ENCODE peak calls at places on chromosome 4, in four cellular contexts. One of them, this sample, is unnamed. For H3K4me1, the result is how much of the 10 kb centered on the place peaks cover.

GRCh38 chr4:154982187-154983047 is 201.3 kb downstream of the RBM46 start:
- DNase-seq in endodermal cell: peak
- DNase-seq in K562: peak
- DNase-seq in IMR-90: peak
- DNase-seq in this sample: peak

GRCh38 chr4:476501-476900 is 22.5 kb downstream of the ZNF721 start:
- DNase-seq in endodermal cell: no peak
- DNase-seq in K562: no peak
- DNase-seq in IMR-90: peak
- DNase-seq in this sample: peak

GRCh38 chr4:148978301-148978700 is 536.1 kb upstream of the NR3C2 start:
- DNase-seq in IMR-90: no peak
- DNase-seq in endodermal cell: no peak
- DNase-seq in K562: no peak
- DNase-seq in this sample: no peak

GRCh38 chr4:76538296-76538695 is 103.3 kb downstream of the SHROOM3 start:
- DNase-seq in K562: no peak
- DNase-seq in endodermal cell: no peak
- DNase-seq in IMR-90: no peak
- DNase-seq in this sample: no peak

GRCh38 chr4:90990298-90990697 is 863.1 kb downstream of the CCSER1 start:
- DNase-seq in IMR-90: no peak
- DNase-seq in K562: no peak
- DNase-seq in endodermal cell: no peak
- DNase-seq in this sample: no peak

GRCh38 chr4:6277935-6278800 is 8.5 kb downstream of the WFS1 start:
- DNase-seq in IMR-90: peak
- DNase-seq in endodermal cell: no peak
- DNase-seq in K562: no peak
- DNase-seq in this sample: no peak

GRCh38 chr4:123481034-123481433 is 84.4 kb downstream of the SPRY1 start:
- DNase-seq in endodermal cell: no peak
- DNase-seq in IMR-90: peak
- DNase-seq in K562: no peak
- DNase-seq in this sample: peak

GRCh38 chr4:154497901-154498300 is 6.3 kb upstream of the DCHS2 start:
- DNase-seq in IMR-90: no peak
- DNase-seq in K562: no peak
- DNase-seq in endodermal cell: no peak
- DNase-seq in this sample: no peak

GRCh38 chr4:8475751-8476575 is 35.4 kb downstream of the TRMT44 start:
- DNase-seq in K562: no peak
- DNase-seq in IMR-90: no peak
- DNase-seq in endodermal cell: no peak
- DNase-seq in this sample: no peak

GRCh38 chr4:56371426-56372220 is 15.7 kb downstream of the AASDH start:
- DNase-seq in IMR-90: no peak
- DNase-seq in endodermal cell: no peak
- DNase-seq in K562: no peak
- DNase-seq in this sample: no peak

GRCh38 chr4:7539659-7540058 is 104.9 kb upstream of the PSAPL1 start:
- DNase-seq in K562: peak
- DNase-seq in IMR-90: no peak
- DNase-seq in endodermal cell: peak
- DNase-seq in this sample: no peak

GRCh38 chr4:185538806-185539205 is 3.5 kb upstream of the PDLIM3 start:
- DNase-seq in endodermal cell: no peak
- DNase-seq in K562: no peak
- DNase-seq in IMR-90: no peak
- DNase-seq in this sample: no peak

GRCh38 chr4:2432991-2433530 is 14.3 kb downstream of the CFAP99 start:
- DNase-seq in endodermal cell: peak
- DNase-seq in IMR-90: peak
- DNase-seq in K562: peak
- DNase-seq in this sample: no peak

GRCh38 chr4:106495498-106495897 is 126.9 kb upstream of the GIMD1 start:
- DNase-seq in endodermal cell: no peak
- DNase-seq in IMR-90: no peak
- DNase-seq in K562: no peak
- DNase-seq in this sample: no peak

GRCh38 chr4:4867745-4868505 is 8.5 kb downstream of the MSX1 start:
- DNase-seq in IMR-90: no peak
- DNase-seq in endodermal cell: peak
- DNase-seq in K562: no peak
- DNase-seq in this sample: no peak

GRCh38 chr4:177393236-177393635 is 49.0 kb downstream of the AGA start:
- DNase-seq in IMR-90: no peak
- DNase-seq in K562: no peak
- DNase-seq in endodermal cell: no peak
- DNase-seq in this sample: no peak

GRCh38 chr4:18754180-18754579 is 732.6 kb upstream of the LCORL start:
- DNase-seq in IMR-90: no peak
- DNase-seq in K562: no peak
- DNase-seq in endodermal cell: no peak
- DNase-seq in this sample: no peak

GRCh38 chr4:123390846-123391456 is 5.6 kb upstream of the SPRY1 start:
- DNase-seq in endodermal cell: no peak
- DNase-seq in K562: peak
- DNase-seq in IMR-90: peak
- DNase-seq in this sample: peak

GRCh38 chr4:89753601-89754066 is 83.3 kb downstream of the SNCA start:
- DNase-seq in endodermal cell: no peak
- DNase-seq in K562: no peak
- DNase-seq in IMR-90: peak
- DNase-seq in this sample: peak

GRCh38 chr4:85113706-85114105 is 147.2 kb upstream of the WDFY3 start:
- DNase-seq in IMR-90: no peak
- DNase-seq in endodermal cell: no peak
- DNase-seq in K562: no peak
- DNase-seq in this sample: no peak

GRCh38 chr4:147160908-147161513 is 215.3 kb upstream of the TTC29 start:
- DNase-seq in endodermal cell: peak
- DNase-seq in IMR-90: peak
- DNase-seq in K562: peak
- DNase-seq in this sample: peak

GRCh38 chr4:142315999-142316398 is 530.1 kb downstream of the INPP4B start:
- DNase-seq in endodermal cell: no peak
- DNase-seq in IMR-90: no peak
- DNase-seq in K562: no peak
- DNase-seq in this sample: peak

GRCh38 chr4:65791807-65792308 is 121.6 kb upstream of the EPHA5 start:
- DNase-seq in K562: no peak
- DNase-seq in IMR-90: no peak
- DNase-seq in endodermal cell: no peak
- DNase-seq in this sample: peak

GRCh38 chr4:11160288-11160687 is 268.4 kb downstream of the HS3ST1 start:
- DNase-seq in K562: no peak
- DNase-seq in IMR-90: no peak
- DNase-seq in endodermal cell: no peak
- DNase-seq in this sample: no peak

GRCh38 chr4:118373614-118374255 is 20.9 kb upstream of the PRSS12 start:
- DNase-seq in K562: no peak
- DNase-seq in IMR-90: peak
- DNase-seq in endodermal cell: no peak
- DNase-seq in this sample: peak

GRCh38 chr4:36128689-36129088 is 115.6 kb downstream of the ARAP2 start:
- DNase-seq in K562: no peak
- DNase-seq in endodermal cell: no peak
- DNase-seq in IMR-90: peak
- DNase-seq in this sample: peak

GRCh38 chr4:27123769-27124124 is 263.1 kb downstream of the STIM2 start:
- DNase-seq in K562: no peak
- DNase-seq in endodermal cell: peak
- DNase-seq in IMR-90: no peak
- DNase-seq in this sample: no peak

GRCh38 chr4:7557447-7557846 is 122.7 kb upstream of the PSAPL1 start:
- DNase-seq in K562: no peak
- DNase-seq in IMR-90: peak
- DNase-seq in endodermal cell: no peak
- DNase-seq in this sample: peak

GRCh38 chr4:153090670-153091385 is 113.4 kb upstream of the TRIM2 start:
- DNase-seq in endodermal cell: no peak
- DNase-seq in K562: no peak
- DNase-seq in IMR-90: no peak
- DNase-seq in this sample: no peak

GRCh38 chr4:108651068-108651794 is 832 bp downstream of the OSTC start:
- DNase-seq in endodermal cell: no peak
- DNase-seq in K562: peak
- DNase-seq in IMR-90: peak
- DNase-seq in this sample: peak

GRCh38 chr4:105674011-105674410 is 34.5 kb downstream of the INTS12 start:
- DNase-seq in IMR-90: no peak
- DNase-seq in K562: no peak
- DNase-seq in endodermal cell: no peak
- DNase-seq in this sample: no peak

GRCh38 chr4:139265654-139266053 is 14.4 kb downstream of the MGARP start:
- DNase-seq in IMR-90: no peak
- DNase-seq in endodermal cell: no peak
- DNase-seq in K562: no peak
- DNase-seq in this sample: no peak

GRCh38 chr4:121706595-121707021 is 9.8 kb upstream of the ANXA5 start:
- DNase-seq in endodermal cell: no peak
- DNase-seq in K562: no peak
- DNase-seq in IMR-90: peak
- DNase-seq in this sample: no peak

GRCh38 chr4:53183754-53184153 is 182.1 kb downstream of the SCFD2 start:
- DNase-seq in endodermal cell: no peak
- DNase-seq in K562: no peak
- DNase-seq in IMR-90: no peak
- DNase-seq in this sample: no peak

GRCh38 chr4:119728185-119728584 is 99.6 kb upstream of the PDE5A start:
- DNase-seq in endodermal cell: no peak
- DNase-seq in K562: no peak
- DNase-seq in IMR-90: peak
- DNase-seq in this sample: no peak

GRCh38 chr4:101346562-101347266 is 612 bp downstream of the PPP3CA start:
- DNase-seq in K562: peak
- DNase-seq in endodermal cell: peak
- DNase-seq in IMR-90: peak
- DNase-seq in this sample: peak

GRCh38 chr4:129232627-129233337 is 136.8 kb downstream of the C4orf33 start:
- DNase-seq in K562: no peak
- DNase-seq in endodermal cell: no peak
- DNase-seq in IMR-90: no peak
- DNase-seq in this sample: peak

GRCh38 chr4:6526696-6527095 is 48.3 kb upstream of the MAN2B2 start:
- DNase-seq in K562: no peak
- DNase-seq in endodermal cell: peak
- DNase-seq in IMR-90: no peak
- DNase-seq in this sample: no peak

GRCh38 chr4:128524311-128524710 is 236.7 kb upstream of the PGRMC2 start:
- DNase-seq in K562: no peak
- DNase-seq in endodermal cell: no peak
- DNase-seq in IMR-90: peak
- DNase-seq in this sample: peak

GRCh38 chr4:79865253-79865652 is 207.8 kb downstream of the ANTXR2 start:
- DNase-seq in endodermal cell: no peak
- DNase-seq in IMR-90: peak
- DNase-seq in K562: no peak
- DNase-seq in this sample: peak

GRCh38 chr4:10093801-10094552 is 22.6 kb downstream of the WDR1 start:
- DNase-seq in IMR-90: peak
- DNase-seq in endodermal cell: no peak
- DNase-seq in K562: no peak
- DNase-seq in this sample: peak

GRCh38 chr4:10091531-10092181 is 24.9 kb downstream of the WDR1 start:
- DNase-seq in endodermal cell: no peak
- DNase-seq in IMR-90: no peak
- DNase-seq in K562: no peak
- DNase-seq in this sample: no peak

GRCh38 chr4:10093273-10093621 is 23.4 kb downstream of the WDR1 start:
- DNase-seq in K562: no peak
- DNase-seq in endodermal cell: no peak
- DNase-seq in IMR-90: no peak
- DNase-seq in this sample: no peak

GRCh38 chr4:10090467-10091250 is 25.9 kb downstream of the WDR1 start:
- DNase-seq in IMR-90: no peak
- DNase-seq in K562: no peak
- DNase-seq in endodermal cell: no peak
- DNase-seq in this sample: no peak

GRCh38 chr4:10092481-10093272 is 23.9 kb downstream of the WDR1 start:
- DNase-seq in K562: no peak
- DNase-seq in endodermal cell: no peak
- DNase-seq in IMR-90: no peak
- DNase-seq in this sample: peak
- H3K9ac ChIP-seq in K562: no peak
- H3K9ac ChIP-seq in endodermal cell: no peak
- H3K9ac ChIP-seq in IMR-90: peak
- H3K9ac ChIP-seq in this sample: peak

GRCh38 chr4:140344111-140344510 is 29.3 kb upstream of the SCOC start:
- DNase-seq in K562: no peak
- DNase-seq in IMR-90: no peak
- DNase-seq in endodermal cell: no peak
- DNase-seq in this sample: peak
- H3K4me1 ChIP-seq in K562: under half
- H3K4me1 ChIP-seq in IMR-90: under half
- H3K4me1 ChIP-seq in endodermal cell: under half
- H3K4me1 ChIP-seq in this sample: under half

GRCh38 chr4:151035321-151035720 is 20.2 kb upstream of the LRBA start:
- DNase-seq in endodermal cell: no peak
- DNase-seq in K562: no peak
- DNase-seq in IMR-90: no peak
- DNase-seq in this sample: no peak
- H3K9ac ChIP-seq in endodermal cell: no peak
- H3K9ac ChIP-seq in K562: no peak
- H3K9ac ChIP-seq in IMR-90: no peak
- H3K9ac ChIP-seq in this sample: no peak

GRCh38 chr4:73730854-73731253 is 9.5 kb upstream of the CXCL8 start:
- DNase-seq in K562: no peak
- DNase-seq in IMR-90: no peak
- DNase-seq in endodermal cell: no peak
- DNase-seq in this sample: no peak
- H3K4me1 ChIP-seq in K562: under half
- H3K4me1 ChIP-seq in IMR-90: under half
- H3K4me1 ChIP-seq in endodermal cell: under half
- H3K4me1 ChIP-seq in this sample: half or more

GRCh38 chr4:48604041-48604440 is 114.0 kb downstream of the ZAR1 start:
- DNase-seq in K562: no peak
- DNase-seq in IMR-90: no peak
- DNase-seq in endodermal cell: no peak
- DNase-seq in this sample: no peak

GRCh38 chr4:48602222-48602621 is 112.2 kb downstream of the ZAR1 start:
- DNase-seq in IMR-90: peak
- DNase-seq in K562: no peak
- DNase-seq in endodermal cell: no peak
- DNase-seq in this sample: peak

GRCh38 chr4:48602763-48603162 is 112.7 kb downstream of the ZAR1 start:
- DNase-seq in endodermal cell: no peak
- DNase-seq in IMR-90: peak
- DNase-seq in K562: no peak
- DNase-seq in this sample: peak

GRCh38 chr4:48603366-48604003 is 113.4 kb downstream of the ZAR1 start:
- DNase-seq in K562: no peak
- DNase-seq in IMR-90: no peak
- DNase-seq in endodermal cell: no peak
- DNase-seq in this sample: no peak

GRCh38 chr4:48604527-48604926 is 114.5 kb downstream of the ZAR1 start:
- DNase-seq in K562: no peak
- DNase-seq in endodermal cell: no peak
- DNase-seq in IMR-90: no peak
- DNase-seq in this sample: no peak
- H3K9ac ChIP-seq in K562: no peak
- H3K9ac ChIP-seq in endodermal cell: no peak
- H3K9ac ChIP-seq in IMR-90: no peak
- H3K9ac ChIP-seq in this sample: no peak

This sample was measured in adipocyte.